ENCODE peak calls at places on chromosomes 16 and 17, in eight cellular contexts. O, N, W, M, D, P, I and A are unnamed samples.
A peak's percentile ranks its signal among the peaks of the same experiment; 100 is the strongest.

GRCh38 chr16:63289834-63290460 is 1253.7 kb upstream of the CDH8 start:
- DNase-seq in O (no peak), N (peak; percentile 49), W (peak; percentile 5), M (peak; percentile 15), D (peak; percentile 60), P (peak; percentile 31), I (peak; percentile 1), A (no peak)

GRCh38 chr17:69820881-69821473 is 254.0 kb upstream of the KCNJ16 start:
- DNase-seq in O (no peak), N (no peak), W (no peak), M (no peak), D (no peak), P (no peak), I (no peak), A (no peak)

GRCh38 chr17:17042381-17042736 is at the start of gene MPRIP:
- DNase-seq in O (no peak), N (no peak), W (no peak), M (no peak), D (no peak), P (no peak), I (no peak), A (no peak)

GRCh38 chr17:21113706-21114105 is 13.1 kb upstream of the DHRS7B start:
- DNase-seq in O (no peak), N (no peak), W (no peak), M (no peak), D (no peak), P (no peak), I (no peak), A (no peak)

GRCh38 chr17:14201595-14201994 is 35.1 kb downstream of the CDRT15 start:
- DNase-seq in O (no peak), N (peak; percentile 30), W (no peak), M (peak; percentile 29), D (no peak), P (no peak), I (no peak), A (no peak)

GRCh38 chr16:23837553-23838308 is 1.9 kb downstream of the PRKCB start:
- DNase-seq in O (no peak), N (no peak), W (no peak), M (no peak), D (no peak), P (no peak), I (no peak), A (no peak)

GRCh38 chr16:70653406-70653805 is 7.0 kb downstream of the IL34 start:
- DNase-seq in O (no peak), N (no peak), W (no peak), M (no peak), D (no peak), P (peak; percentile 3), I (no peak), A (peak; percentile 4)

GRCh38 chr17:32723310-32723955 is 153.5 kb downstream of the MYO1D start:
- DNase-seq in O (no peak), N (no peak), W (peak; percentile 8), M (no peak), D (no peak), P (no peak), I (no peak), A (no peak)

GRCh38 chr16:3235856-3236669 is 1.1 kb upstream of the ZNF200 start:
- DNase-seq in O (peak; percentile 35), N (peak; percentile 31), W (no peak), M (peak; percentile 48), D (peak; percentile 70), P (peak; percentile 84), I (no peak), A (no peak)

GRCh38 chr16:56615353-56615752 is 7.0 kb downstream of the MT2A start:
- DNase-seq in O (no peak), N (no peak), W (peak; percentile 66), M (no peak), D (no peak), P (no peak), I (no peak), A (no peak)

GRCh38 chr17:56672195-56672594 is 78.7 kb downstream of the NOG start:
- DNase-seq in O (no peak), N (no peak), W (no peak), M (no peak), D (no peak), P (no peak), I (no peak), A (no peak)

GRCh38 chr17:8001976-8002645 is at the start of gene GUCY2D:
- DNase-seq in O (no peak), N (no peak), W (no peak), M (peak; percentile 39), D (no peak), P (peak; percentile 72), I (no peak), A (peak; percentile 39)

GRCh38 chr17:77948690-77949114 is 9.8 kb upstream of the TNRC6C start:
- DNase-seq in O (no peak), N (no peak), W (peak; percentile 51), M (no peak), D (no peak), P (no peak), I (peak; percentile 52), A (no peak)

GRCh38 chr16:27595993-27596392 is 46.0 kb downstream of the KATNIP start:
- DNase-seq in O (no peak), N (peak; percentile 47), W (no peak), M (no peak), D (no peak), P (no peak), I (no peak), A (no peak)

GRCh38 chr17:8126306-8127066 is 2.6 kb upstream of the HES7 start:
- DNase-seq in O (peak; percentile 56), N (no peak), W (peak; percentile 61), M (peak; percentile 58), D (no peak), P (peak; percentile 74), I (peak; percentile 46), A (no peak)

GRCh38 chr16:80029381-80029630 is 428.8 kb upstream of the MAF start:
- DNase-seq in O (no peak), N (no peak), W (no peak), M (no peak), D (no peak), P (no peak), I (no peak), A (no peak)

GRCh38 chr16:70378869-70379493 is 32.3 kb downstream of the DDX19A start:
- DNase-seq in O (no peak), N (no peak), W (no peak), M (no peak), D (no peak), P (no peak), I (no peak), A (no peak)

GRCh38 chr16:65547799-65548446 is 426.1 kb upstream of the CDH11 start:
- DNase-seq in O (no peak), N (no peak), W (peak; percentile 84), M (no peak), D (no peak), P (no peak), I (no peak), A (no peak)

GRCh38 chr16:88433632-88434352 is 19.3 kb upstream of the ZFPM1 start:
- DNase-seq in O (no peak), N (no peak), W (no peak), M (no peak), D (no peak), P (no peak), I (no peak), A (no peak)

GRCh38 chr16:88431651-88432050 is 21.4 kb upstream of the ZFPM1 start:
- DNase-seq in O (no peak), N (no peak), W (no peak), M (no peak), D (no peak), P (no peak), I (no peak), A (no peak)

GRCh38 chr16:88434353-88434690 is 18.8 kb upstream of the ZFPM1 start:
- DNase-seq in O (no peak), N (no peak), W (no peak), M (no peak), D (no peak), P (no peak), I (no peak), A (no peak)

GRCh38 chr16:88432174-88432573 is 20.9 kb upstream of the ZFPM1 start:
- DNase-seq in O (no peak), N (no peak), W (no peak), M (no peak), D (no peak), P (no peak), I (no peak), A (no peak)

GRCh38 chr16:88432753-88433152 is 20.3 kb upstream of the ZFPM1 start:
- DNase-seq in O (no peak), N (no peak), W (no peak), M (no peak), D (no peak), P (no peak), I (no peak), A (no peak)
- TF ChIP-seq CTCF in O (no peak), N (no peak), W (no peak), M (no peak), D (no peak), P (no peak), I (no peak), A (no peak)

GRCh38 chr16:50280932-50281331 is 14.6 kb downstream of the ADCY7 start:
- DNase-seq in O (no peak), N (no peak), W (no peak), M (no peak), D (no peak), P (no peak), I (no peak), A (no peak)
- H3K27ac ChIP-seq in O (no peak overlapping the region), N (no peak overlapping the region), W (no peak overlapping the region), M (peak overlapping the region; percentile 58), D (no peak overlapping the region), P (peak overlapping the region; percentile 80), I (no peak overlapping the region), A (no peak overlapping the region)

DNA sequence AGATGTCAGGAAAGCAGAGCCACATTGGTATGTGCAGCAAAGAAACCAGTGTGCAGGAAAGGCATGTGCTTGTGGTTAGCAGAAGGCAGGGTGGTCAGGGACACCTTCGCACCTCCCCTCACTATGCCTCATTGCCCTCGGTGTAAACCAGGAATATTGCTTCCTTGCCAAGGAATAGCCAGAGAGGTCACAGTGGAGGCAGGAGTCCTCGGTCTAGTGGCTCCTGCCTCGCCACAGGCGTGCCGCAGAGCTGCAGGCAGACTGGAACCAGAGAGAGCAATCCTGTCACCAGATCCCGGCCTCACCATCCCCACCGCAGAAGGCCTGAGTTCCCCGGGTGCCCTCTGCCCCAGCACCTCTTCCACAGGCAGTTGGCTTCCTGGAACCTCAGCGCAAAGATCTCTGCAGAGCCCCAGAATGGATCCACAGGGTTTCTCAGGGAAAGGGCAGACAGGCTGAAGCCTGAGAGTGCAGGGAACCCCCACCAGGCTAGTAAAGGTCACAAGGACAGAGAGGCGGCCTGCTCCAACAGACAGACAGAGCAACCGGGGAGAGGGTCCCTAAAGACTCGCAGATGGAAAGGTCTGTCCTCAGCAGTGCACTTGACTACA is 21.6 kb downstream of the CCDC182 start:
- DNase-seq in O (no peak), N (no peak), W (no peak), M (no peak), D (no peak), P (no peak), I (no peak), A (no peak)
- TF ChIP-seq CTCF in O (no peak), N (no peak), W (no peak), M (no peak), D (no peak), P (no peak), I (no peak), A (no peak)

DNA sequence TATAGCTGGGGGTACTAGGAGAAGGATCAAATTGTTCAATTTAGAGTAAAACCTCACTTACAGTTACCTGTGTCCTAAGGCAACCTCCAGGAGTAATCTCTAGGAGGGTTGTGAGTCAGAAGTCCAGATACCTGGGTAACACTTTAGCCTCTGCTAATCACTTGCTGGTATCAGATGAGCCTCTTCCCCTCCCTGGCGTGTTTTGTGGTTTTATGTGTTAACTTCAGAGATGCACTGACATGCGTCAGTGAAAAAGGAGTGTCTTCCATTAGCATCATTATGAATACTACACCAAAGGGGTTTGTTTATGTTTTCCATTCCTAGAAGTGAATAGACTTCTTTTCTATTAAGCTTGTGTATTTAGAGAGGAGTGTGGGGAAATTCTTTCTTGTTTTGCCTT is 208.2 kb downstream of the FTO start:
- DNase-seq in O (no peak), N (no peak), W (no peak), M (no peak), D (no peak), P (no peak), I (no peak), A (no peak)
- H3K27ac ChIP-seq in O (no peak overlapping the region), N (no peak overlapping the region), W (no peak overlapping the region), M (no peak overlapping the region), D (no peak overlapping the region), P (no peak overlapping the region), I (no peak overlapping the region), A (peak overlapping the region; percentile 38)